ENCODE peak calls at places on chromosomes 12 and 14, in six cellular contexts. L is Jurkat, Clone E6-1; Y is Calu3; V is HT-29; Q is H7; T is astrocyte of the cerebellum. I is an unnamed sample.
A peak's percentile ranks its signal among the peaks of the same experiment; 100 is the strongest.

GRCh38 chr14:92735344-92735743 is 13.1 kb downstream of the LGMN start:
- DNase-seq in Q (no peak), L (no peak), T (no peak), V (no peak), Y (no peak), I (no peak)

GRCh38 chr14:43141636-43142191 is 1365.4 kb downstream of the FSCB start:
- DNase-seq in L (no peak), Y (no peak), T (no peak), V (no peak), Q (no peak), I (no peak)

GRCh38 chr12:54984602-54985376 is at the start of gene TESPA1:
- DNase-seq in V (no peak), L (peak; percentile 95), Y (no peak), Q (no peak), T (no peak), I (no peak)

GRCh38 chr12:6766651-6767300 is 613 bp downstream of the PTMS start:
- DNase-seq in Y (peak; percentile 87), V (peak; percentile 76), Q (peak; percentile 91), T (no peak), L (no peak), I (peak; percentile 93)

GRCh38 chr14:104294628-104294982 is 156.2 kb downstream of the KIF26A start:
- DNase-seq in Y (no peak), L (no peak), V (no peak), T (no peak), Q (no peak), I (no peak)

GRCh38 chr12:121095544-121096198 is 37.0 kb upstream of the P2RX7 start:
- DNase-seq in L (peak; percentile 61), V (peak; percentile 76), T (peak; percentile 24), Q (peak; percentile 93), Y (peak; percentile 85), I (peak; percentile 83)

GRCh38 chr14:22653012-22653621 is 9.0 kb upstream of the OR6J1 start:
- DNase-seq in L (peak; percentile 65), Y (peak; percentile 80), Q (peak; percentile 83), V (peak; percentile 71), T (peak; percentile 62), I (peak; percentile 80)

GRCh38 chr14:55339770-55340169 is 68.5 kb downstream of the FBXO34 start:
- DNase-seq in Y (no peak), T (no peak), Q (no peak), V (no peak), L (no peak), I (no peak)

GRCh38 chr12:96986883-96987523 is 79.9 kb downstream of the NEDD1 start:
- DNase-seq in L (peak; percentile 27), Y (peak; percentile 26), Q (peak; percentile 54), T (peak; percentile 18), V (peak; percentile 9), I (peak; percentile 49)

GRCh38 chr14:71591929-71592328 is 340.3 kb upstream of the RGS6 start:
- DNase-seq in T (peak; percentile 31), L (peak; percentile 90), V (no peak), Q (no peak), Y (peak; percentile 18), I (no peak)

GRCh38 chr14:100165376-100165775 is 5.9 kb upstream of the DEGS2 start:
- DNase-seq in T (no peak), Y (no peak), V (peak; percentile 73), Q (peak; percentile 92), L (no peak), I (no peak)

GRCh38 chr12:94678396-94678795 is 28.0 kb upstream of the TMCC3 start:
- DNase-seq in Q (peak; percentile 56), V (no peak), Y (no peak), T (no peak), L (no peak), I (no peak)

GRCh38 chr12:25051171-25051570 is 102.3 kb upstream of the BCAT1 start:
- DNase-seq in V (no peak), Y (no peak), L (peak; percentile 43), T (no peak), Q (no peak), I (no peak)

GRCh38 chr12:51517800-51518199 is 73.2 kb upstream of the SCN8A start:
- DNase-seq in L (no peak), V (peak; percentile 19), T (no peak), Q (peak; percentile 63), Y (no peak), I (no peak)

GRCh38 chr14:47959753-47960152 is 284.3 kb upstream of the MDGA2 start:
- DNase-seq in L (no peak), V (no peak), T (no peak), Q (no peak), Y (no peak), I (peak; percentile 10)

I was measured in hepatocyte.